ENCODE peak calls at places on chromosomes 16 and 17, in eight cellular contexts. Z, N, X, B, V, L, F and I are unnamed samples.

GRCh38 chr17:41058741-41059140 is 1.2 kb downstream of the KRTAP2-3 start:
- DNase-seq in Z (no peak), N (no peak), X (no peak), B (peak; percentile 72), V (no peak), L (no peak), F (no peak), I (no peak)

GRCh38 chr17:1413281-1413791 is 13.3 kb upstream of the YWHAE start:
- DNase-seq in Z (no peak), N (peak; percentile 43), X (peak; percentile 85), B (peak; percentile 83), V (no peak), L (peak; percentile 42), F (no peak), I (no peak)

GRCh38 chr17:10171057-10171456 is 27.3 kb downstream of the GAS7 start:
- DNase-seq in Z (no peak), N (no peak), X (no peak), B (no peak), V (no peak), L (peak; percentile 64), F (no peak), I (no peak)

GRCh38 chr16:28607116-28607623 is 2.7 kb downstream of the SULT1A1 start:
- DNase-seq in Z (no peak), N (no peak), X (no peak), B (no peak), V (peak; percentile 20), L (no peak), F (no peak), I (no peak)

GRCh38 chr16:87064731-87065720 is 252.2 kb downstream of the C16orf95 start:
- DNase-seq in Z (no peak), N (no peak), X (peak; percentile 55), B (no peak), V (peak; percentile 40), L (no peak), F (no peak), I (no peak)

GRCh38 chr17:28519236-28519635 is 13.1 kb downstream of the FOXN1 start:
- DNase-seq in Z (no peak), N (no peak), X (no peak), B (no peak), V (no peak), L (no peak), F (no peak), I (no peak)

GRCh38 chr17:56141046-56141839 is 12.0 kb upstream of the ANKFN1 start:
- DNase-seq in Z (no peak), N (no peak), X (no peak), B (no peak), V (no peak), L (peak; percentile 63), F (no peak), I (no peak)

GRCh38 chr17:42525221-42525620 is 10.8 kb upstream of the NAGLU start:
- DNase-seq in Z (no peak), N (no peak), X (no peak), B (no peak), V (no peak), L (peak; percentile 71), F (no peak), I (no peak)

GRCh38 chr17:56737741-56738161 is 96.0 kb downstream of the C17orf67 start:
- DNase-seq in Z (no peak), N (no peak), X (no peak), B (no peak), V (peak; percentile 70), L (no peak), F (no peak), I (no peak)

GRCh38 chr17:38877130-38877851 is 7.4 kb downstream of the LASP1 start:
- DNase-seq in Z (no peak), N (peak; percentile 68), X (no peak), B (no peak), V (peak; percentile 69), L (no peak), F (no peak), I (peak; percentile 59)